ENCODE peak calls at places on chromosome 2, in four cellular contexts. P is prostate gland, C is SK-N-SH, R is MM.1S. Y is an unnamed sample.
A peak's percentile ranks its signal among the peaks of the same experiment; 100 is the strongest.

GRCh38 chr2:104026726-104027125 is 827.2 kb upstream of the POU3F3 start:
- DNase-seq in P (no peak), R (no peak), C (no peak), Y (no peak)

GRCh38 chr2:118582058-118582457 is 265.4 kb downstream of the EN1 start:
- DNase-seq in C (no peak), R (no peak), P (no peak), Y (no peak)

GRCh38 chr2:84855730-84856129 is 25.2 kb downstream of the TRABD2A start:
- DNase-seq in R (no peak), P (no peak), C (no peak), Y (no peak)

GRCh38 chr2:143034292-143035074 is 94.7 kb upstream of the ARHGAP15 start:
- DNase-seq in R (peak; percentile 85), P (peak; percentile 58), C (peak; percentile 57), Y (peak; percentile 52)

GRCh38 chr2:29106980-29107388 is 8.2 kb upstream of the CLIP4 start:
- DNase-seq in C (no peak), P (no peak), R (no peak), Y (no peak)

GRCh38 chr2:101556033-101556459 is 81.1 kb upstream of the RFX8 start:
- DNase-seq in P (no peak), C (no peak), R (no peak), Y (peak; percentile 16)

GRCh38 chr2:16578081-16578480 is 87.6 kb downstream of the CYRIA start:
- DNase-seq in C (no peak), P (no peak), R (no peak), Y (no peak)

GRCh38 chr2:204545861-204546773 is 842 bp downstream of the PARD3B start:
- DNase-seq in R (peak; percentile 70), P (peak; percentile 10), C (no peak), Y (peak; percentile 19)

GRCh38 chr2:237892478-237892877 is 33.1 kb downstream of the RAMP1 start:
- DNase-seq in C (no peak), R (no peak), P (no peak), Y (no peak)

GRCh38 chr2:20641123-20641985 is 9.5 kb downstream of the HS1BP3 start:
- DNase-seq in C (no peak), R (no peak), P (no peak), Y (no peak)

GRCh38 chr2:174158003-174158402 is 90.3 kb downstream of the OLA1 start:
- DNase-seq in R (peak; percentile 58), P (no peak), C (peak; percentile 44), Y (no peak)

GRCh38 chr2:127993659-127994058 is 34.2 kb downstream of the SAP130 start:
- DNase-seq in P (no peak), C (no peak), R (no peak), Y (no peak)

GRCh38 chr2:64951306-64951953 is 37.8 kb upstream of the SLC1A4 start:
- DNase-seq in R (no peak), C (no peak), P (no peak), Y (no peak)

GRCh38 chr2:189412330-189412953 is 28.8 kb upstream of the WDR75 start:
- DNase-seq in R (peak; percentile 37), P (no peak), C (peak; percentile 32), Y (no peak)

GRCh38 chr2:156649596-156649995 is 213.4 kb downstream of the GPD2 start:
- DNase-seq in R (no peak), P (no peak), C (no peak), Y (peak; percentile 80)

GRCh38 chr2:196330645-196331044 is 159.3 kb upstream of the STK17B start:
- DNase-seq in P (no peak), C (no peak), R (no peak), Y (no peak)

GRCh38 chr2:46254474-46254873 is 42.7 kb upstream of the EPAS1 start:
- DNase-seq in C (no peak), P (no peak), R (no peak), Y (no peak)

GRCh38 chr2:1777156-1777555 is 32.8 kb upstream of the PXDN start:
- DNase-seq in R (no peak), C (no peak), P (no peak), Y (no peak)

GRCh38 chr2:172472441-172473051 is 45.2 kb downstream of the ITGA6 start:
- DNase-seq in P (no peak), R (no peak), C (no peak), Y (no peak)

GRCh38 chr2:212712991-212713390 is 174.4 kb upstream of the ERBB4 start:
- DNase-seq in P (no peak), C (no peak), R (no peak), Y (no peak)

GRCh38 chr2:168118733-168119518 is 128.5 kb downstream of the STK39 start:
- DNase-seq in C (peak; percentile 17), R (peak; percentile 80), P (peak; percentile 48), Y (no peak)

GRCh38 chr2:8307779-8308178 is 374.1 kb upstream of the ID2 start:
- DNase-seq in C (no peak), R (no peak), P (no peak), Y (no peak)

GRCh38 chr2:8304821-8305766 is 376.8 kb upstream of the ID2 start:
- DNase-seq in P (no peak), C (no peak), R (no peak), Y (no peak)

GRCh38 chr2:8303322-8303832 is 378.5 kb upstream of the ID2 start:
- DNase-seq in R (peak; percentile 80), C (no peak), P (peak; percentile 12), Y (peak; percentile 57)

GRCh38 chr2:8309131-8309530 is 372.7 kb upstream of the ID2 start:
- DNase-seq in P (no peak), R (no peak), C (no peak), Y (no peak)

GRCh38 chr2:8306530-8307351 is 375.1 kb upstream of the ID2 start:
- DNase-seq in R (no peak), P (no peak), C (no peak), Y (no peak)
- H3K4me1 ChIP-seq in R (peaks cover 24% of the 10 kb centered on the region), P (no peaks in the 10 kb centered on the region), C (peaks cover 24% of the 10 kb centered on the region), Y (peaks cover 10% of the 10 kb centered on the region)

GRCh38 chr2:54597153-54597827 is 126.2 kb upstream of the EML6 start:
- DNase-seq in C (no peak), R (no peak), P (no peak), Y (peak; percentile 75)

GRCh38 chr2:54595161-54595803 is 128.2 kb upstream of the EML6 start:
- DNase-seq in R (no peak), P (no peak), C (no peak), Y (no peak)

GRCh38 chr2:54594048-54594447 is 129.4 kb upstream of the EML6 start:
- DNase-seq in C (no peak), R (no peak), P (no peak), Y (no peak)

GRCh38 chr2:54598347-54599325 is 124.8 kb upstream of the EML6 start:
- DNase-seq in R (no peak), P (no peak), C (no peak), Y (no peak)

GRCh38 chr2:54595999-54596903 is 127.2 kb upstream of the EML6 start:
- DNase-seq in R (no peak), C (no peak), P (no peak), Y (peak; percentile 73)
- H3K4me3 ChIP-seq in R (no peak overlapping the region), C (no peak overlapping the region), P (no peak overlapping the region), Y (no peak overlapping the region)

DNA sequence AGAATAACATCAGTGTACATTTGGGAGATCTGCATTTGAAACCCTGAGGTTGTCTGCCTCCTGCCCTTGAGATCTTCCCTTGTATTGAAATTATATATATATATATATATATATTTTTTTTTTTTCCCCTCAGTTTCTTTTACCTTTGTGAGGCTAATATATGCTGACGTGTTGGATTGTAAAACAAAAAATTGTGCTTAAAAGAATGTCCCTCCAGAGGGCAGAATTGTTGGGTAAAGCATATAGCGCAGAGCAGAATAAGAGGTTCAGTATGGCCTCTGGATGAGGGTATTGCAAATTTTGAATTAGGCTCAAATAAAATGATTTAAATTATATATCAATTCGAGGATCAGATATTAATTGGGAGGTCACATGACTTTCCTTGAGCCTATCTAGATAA is 12.4 kb downstream of the NABP1 start:
- DNase-seq in R (no peak), P (no peak), C (no peak), Y (no peak)
- H3K4me1 ChIP-seq in R (no peaks in the 10 kb centered on the region), P (no peaks in the 10 kb centered on the region), C (peaks cover 2% of the 10 kb centered on the region), Y (peaks cover 11% of the 10 kb centered on the region)

DNA sequence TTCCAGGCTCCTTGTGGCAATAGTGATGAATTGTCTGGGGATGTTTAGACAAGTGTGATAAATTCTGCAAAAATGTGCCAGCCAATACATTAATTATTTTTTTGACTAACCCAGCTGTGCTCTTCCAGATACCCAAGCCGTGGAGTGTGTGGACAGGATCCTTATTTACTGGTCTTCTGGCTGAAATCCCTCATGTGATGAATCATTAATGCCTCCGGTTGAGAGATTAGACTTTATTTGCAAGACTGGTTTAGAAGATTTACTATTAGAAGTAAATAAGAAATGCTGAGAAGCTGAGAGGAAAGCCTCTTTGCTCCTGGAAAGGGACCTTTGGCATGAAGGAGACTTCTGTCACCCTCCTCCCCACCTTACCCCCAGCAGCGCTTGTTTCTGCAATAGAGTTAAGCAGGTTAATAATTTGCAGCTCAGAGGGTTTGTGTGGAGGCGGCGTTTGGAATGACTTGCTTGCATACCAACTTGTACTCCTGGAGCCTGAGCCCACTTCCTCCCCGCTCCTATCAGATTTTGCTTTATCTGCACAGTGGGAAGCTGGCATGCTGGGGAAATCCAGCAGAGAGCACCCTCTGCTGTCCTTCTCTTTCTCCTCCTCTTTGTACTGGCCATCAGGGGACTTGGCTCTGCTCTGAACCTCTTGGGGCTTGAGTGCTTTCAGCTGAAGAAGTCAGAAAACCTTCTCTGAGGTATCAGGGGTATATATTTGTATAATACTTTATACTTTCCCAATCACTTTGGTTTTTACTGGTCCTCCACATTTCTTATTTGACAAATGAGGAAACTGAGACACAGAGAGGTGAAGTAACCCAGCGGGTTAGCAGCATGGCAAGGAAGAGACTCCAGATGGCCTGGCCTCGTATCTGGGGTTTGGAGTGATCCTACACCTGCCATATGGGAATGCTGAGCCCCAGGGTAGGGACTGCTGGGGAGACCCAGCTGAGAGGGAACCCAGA is 16.3 kb downstream of the SLC3A1 start:
- DNase-seq in P (peak; percentile 75), R (no peak), C (peak; percentile 76), Y (no peak)
- H3K4me3 ChIP-seq in P (no peak overlapping the region), R (no peak overlapping the region), C (peak overlapping the region; percentile 46), Y (no peak overlapping the region)

GRCh38 chr2:176636376-176636775 is 367.1 kb downstream of the MTX2 start:
- DNase-seq in P (no peak), C (peak; percentile 60), R (no peak), Y (no peak)

GRCh38 chr2:176637497-176638166 is 368.4 kb downstream of the MTX2 start:
- DNase-seq in R (peak; percentile 37), C (peak; percentile 84), P (no peak), Y (peak; percentile 34)

GRCh38 chr2:176639016-176639343 is 369.7 kb downstream of the MTX2 start:
- DNase-seq in P (no peak), R (no peak), C (no peak), Y (no peak)

GRCh38 chr2:176637134-176637496 is 367.9 kb downstream of the MTX2 start:
- DNase-seq in R (no peak), C (no peak), P (no peak), Y (no peak)

DNA sequence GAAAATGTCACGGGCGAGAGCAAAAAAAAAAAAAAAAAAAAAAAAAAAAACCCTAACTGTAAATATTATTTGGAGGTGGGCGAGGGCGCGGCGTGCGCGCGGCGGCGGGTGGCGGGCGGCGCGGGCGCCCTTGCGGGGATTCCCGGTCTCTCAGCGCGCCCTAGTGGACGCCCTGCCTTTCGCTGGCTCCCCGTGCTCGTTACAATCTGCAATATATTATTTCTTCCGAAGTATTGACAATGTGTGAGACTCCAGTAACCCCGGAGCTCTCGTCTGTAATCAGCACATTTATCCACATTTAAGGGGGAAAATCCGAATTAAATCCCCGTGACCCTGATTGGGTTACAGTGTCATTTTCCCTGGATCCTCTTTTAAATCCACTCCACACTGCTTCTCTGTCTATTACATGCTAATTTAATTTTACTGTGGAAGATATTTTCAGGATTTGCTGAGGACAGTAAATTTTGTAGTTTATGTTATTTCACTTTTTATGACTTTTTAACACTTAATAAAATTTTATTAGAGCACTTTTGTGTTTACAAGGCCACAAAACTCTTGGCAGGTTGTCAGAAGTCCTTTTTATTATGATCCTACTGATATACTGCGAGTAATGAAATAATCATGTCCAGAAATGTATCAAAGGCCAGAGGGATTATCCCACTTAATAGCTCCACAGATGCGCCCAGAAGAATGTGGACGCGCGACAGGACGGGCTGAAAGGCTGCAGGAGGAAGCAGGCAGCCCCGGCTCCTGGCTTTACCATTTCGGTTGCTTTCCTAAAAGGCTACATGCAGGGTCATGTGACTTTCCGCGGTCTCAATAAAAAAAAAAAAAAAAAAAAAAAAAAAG is 369.1 kb downstream of the MTX2 start:
- DNase-seq in C (peak; percentile 89), R (peak; percentile 70), P (peak; percentile 61), Y (peak; percentile 70)
- H3K4me1 ChIP-seq in C (peaks cover 26% of the 10 kb centered on the region), R (no peaks in the 10 kb centered on the region), P (peaks cover 6% of the 10 kb centered on the region), Y (no peaks in the 10 kb centered on the region)

Y was measured in heart right ventricle.